ENCODE peak calls at places on chromosomes 1 and 21, in five cellular contexts. One of them, this sample, is unnamed.

GRCh38 chr1:156767879-156768608 is 709 bp downstream of the PRCC start:
- DNase-seq in GM23338: peak
- DNase-seq in heart right ventricle: peak
- DNase-seq in lung: peak
- DNase-seq in HFF-Myc: no peak
- DNase-seq in this sample: no peak

GRCh38 chr1:29317063-29317915 is 81.0 kb downstream of the PTPRU start:
- DNase-seq in GM23338: no peak
- DNase-seq in heart right ventricle: no peak
- DNase-seq in lung: no peak
- DNase-seq in HFF-Myc: no peak
- DNase-seq in this sample: no peak

GRCh38 chr21:39208624-39209333 is 25.5 kb upstream of the PSMG1 start:
- DNase-seq in GM23338: peak
- DNase-seq in heart right ventricle: no peak
- DNase-seq in lung: no peak
- DNase-seq in HFF-Myc: no peak
- DNase-seq in this sample: no peak

GRCh38 chr1:43954036-43954435 is 7.3 kb downstream of the IPO13 start:
- DNase-seq in GM23338: no peak
- DNase-seq in heart right ventricle: no peak
- DNase-seq in lung: no peak
- DNase-seq in HFF-Myc: no peak
- DNase-seq in this sample: no peak

GRCh38 chr1:59314776-59315528 is 18.1 kb downstream of the FGGY start:
- DNase-seq in GM23338: no peak
- DNase-seq in heart right ventricle: no peak
- DNase-seq in lung: no peak
- DNase-seq in HFF-Myc: no peak
- DNase-seq in this sample: no peak

GRCh38 chr1:227996187-227996950 is 10.4 kb upstream of the WNT3A start:
- DNase-seq in GM23338: no peak
- DNase-seq in heart right ventricle: no peak
- DNase-seq in lung: peak
- DNase-seq in HFF-Myc: no peak
- DNase-seq in this sample: no peak

GRCh38 chr1:47334765-47335435 is 1.3 kb downstream of the CMPK1 start:
- DNase-seq in GM23338: peak
- DNase-seq in heart right ventricle: no peak
- DNase-seq in lung: no peak
- DNase-seq in HFF-Myc: no peak
- DNase-seq in this sample: peak

GRCh38 chr1:9197186-9198099 is 37.1 kb upstream of the H6PD start:
- DNase-seq in GM23338: no peak
- DNase-seq in heart right ventricle: peak
- DNase-seq in lung: no peak
- DNase-seq in HFF-Myc: no peak
- DNase-seq in this sample: no peak

GRCh38 chr21:35511298-35512162 is 462.4 kb upstream of the RUNX1 start:
- DNase-seq in GM23338: no peak
- DNase-seq in heart right ventricle: no peak
- DNase-seq in lung: no peak
- DNase-seq in HFF-Myc: no peak
- DNase-seq in this sample: no peak

GRCh38 chr1:95408506-95409136 is 174.6 kb downstream of the RWDD3 start:
- DNase-seq in GM23338: peak
- DNase-seq in heart right ventricle: no peak
- DNase-seq in lung: no peak
- DNase-seq in HFF-Myc: no peak
- DNase-seq in this sample: no peak

GRCh38 chr1:156310962-156311361 is 11.9 kb upstream of the VHLL start:
- DNase-seq in GM23338: no peak
- DNase-seq in heart right ventricle: no peak
- DNase-seq in lung: no peak
- DNase-seq in HFF-Myc: no peak
- DNase-seq in this sample: no peak

GRCh38 chr21:33229776-33230517 is at the start of gene IFNAR2:
- DNase-seq in GM23338: peak
- DNase-seq in heart right ventricle: peak
- DNase-seq in lung: peak
- DNase-seq in HFF-Myc: no peak
- DNase-seq in this sample: no peak

GRCh38 chr1:22636927-22637326 is 499 bp downstream of the C1QA start:
- DNase-seq in GM23338: no peak
- DNase-seq in heart right ventricle: no peak
- DNase-seq in lung: no peak
- DNase-seq in HFF-Myc: no peak
- DNase-seq in this sample: no peak

GRCh38 chr21:46127239-46128105 is 27.9 kb downstream of the FTCD start:
- DNase-seq in GM23338: no peak
- DNase-seq in heart right ventricle: peak
- DNase-seq in lung: no peak
- DNase-seq in HFF-Myc: no peak
- DNase-seq in this sample: no peak

GRCh38 chr1:110643886-110644285 is 30.9 kb downstream of the KCNA3 start:
- DNase-seq in GM23338: no peak
- DNase-seq in heart right ventricle: no peak
- DNase-seq in lung: no peak
- DNase-seq in HFF-Myc: no peak
- DNase-seq in this sample: no peak

GRCh38 chr1:44073528-44073927 is 42.3 kb upstream of the SLC6A9 start:
- DNase-seq in GM23338: peak
- DNase-seq in heart right ventricle: no peak
- DNase-seq in lung: no peak
- DNase-seq in HFF-Myc: no peak
- DNase-seq in this sample: no peak

GRCh38 chr21:17925000-17925610 is 105.9 kb upstream of the C21orf91 start:
- DNase-seq in GM23338: peak
- DNase-seq in heart right ventricle: no peak
- DNase-seq in lung: peak
- DNase-seq in HFF-Myc: peak
- DNase-seq in this sample: no peak

GRCh38 chr1:223515416-223515815 is 122.2 kb downstream of the CCDC185 start:
- DNase-seq in GM23338: no peak
- DNase-seq in heart right ventricle: no peak
- DNase-seq in lung: no peak
- DNase-seq in HFF-Myc: no peak
- DNase-seq in this sample: no peak

GRCh38 chr1:176643536-176643935 is 180.6 kb downstream of the PAPPA2 start:
- DNase-seq in GM23338: no peak
- DNase-seq in heart right ventricle: no peak
- DNase-seq in lung: no peak
- DNase-seq in HFF-Myc: peak
- DNase-seq in this sample: no peak

GRCh38 chr1:69410893-69411292 is 156.8 kb upstream of the LRRC7 start:
- DNase-seq in GM23338: no peak
- DNase-seq in heart right ventricle: peak
- DNase-seq in lung: no peak
- DNase-seq in HFF-Myc: no peak
- DNase-seq in this sample: no peak

GRCh38 chr21:17044696-17045095 is 468.1 kb upstream of the CXADR start:
- DNase-seq in GM23338: no peak
- DNase-seq in heart right ventricle: no peak
- DNase-seq in lung: no peak
- DNase-seq in HFF-Myc: no peak
- DNase-seq in this sample: no peak

GRCh38 chr1:87129606-87130005 is 199.1 kb upstream of the LMO4 start:
- DNase-seq in GM23338: no peak
- DNase-seq in heart right ventricle: peak
- DNase-seq in lung: no peak
- DNase-seq in HFF-Myc: no peak
- DNase-seq in this sample: no peak

GRCh38 chr1:932776-933602 is 9.3 kb downstream of the SAMD11 start:
- DNase-seq in GM23338: no peak
- DNase-seq in heart right ventricle: no peak
- DNase-seq in lung: peak
- DNase-seq in HFF-Myc: no peak
- DNase-seq in this sample: no peak

GRCh38 chr21:43645414-43645891 is 13.8 kb downstream of the HSF2BP start:
- DNase-seq in GM23338: peak
- DNase-seq in heart right ventricle: no peak
- DNase-seq in lung: peak
- DNase-seq in HFF-Myc: peak
- DNase-seq in this sample: peak

GRCh38 chr1:58739851-58740466 is 40.1 kb upstream of the MYSM1 start:
- DNase-seq in GM23338: peak
- DNase-seq in heart right ventricle: no peak
- DNase-seq in lung: no peak
- DNase-seq in HFF-Myc: no peak
- DNase-seq in this sample: no peak

GRCh38 chr1:154154534-154155181 is at the start of gene NUP210L:
- DNase-seq in GM23338: peak
- DNase-seq in heart right ventricle: peak
- DNase-seq in lung: peak
- DNase-seq in HFF-Myc: no peak
- DNase-seq in this sample: no peak
- H3K4me3 ChIP-seq in GM23338: no peak
- H3K4me3 ChIP-seq in heart right ventricle: peak
- H3K4me3 ChIP-seq in lung: no peak
- H3K4me3 ChIP-seq in HFF-Myc: no peak
- H3K4me3 ChIP-seq in this sample: no peak

GRCh38 chr1:202154766-202155477 is 5.5 kb downstream of the PTPN7 start:
- DNase-seq in GM23338: peak
- DNase-seq in heart right ventricle: no peak
- DNase-seq in lung: peak
- DNase-seq in HFF-Myc: peak
- DNase-seq in this sample: peak
- TF ChIP-seq CTCF in GM23338: peak
- TF ChIP-seq CTCF in heart right ventricle: peak
- TF ChIP-seq CTCF in lung: peak
- TF ChIP-seq CTCF in HFF-Myc: peak
- TF ChIP-seq CTCF in this sample: peak

DNA sequence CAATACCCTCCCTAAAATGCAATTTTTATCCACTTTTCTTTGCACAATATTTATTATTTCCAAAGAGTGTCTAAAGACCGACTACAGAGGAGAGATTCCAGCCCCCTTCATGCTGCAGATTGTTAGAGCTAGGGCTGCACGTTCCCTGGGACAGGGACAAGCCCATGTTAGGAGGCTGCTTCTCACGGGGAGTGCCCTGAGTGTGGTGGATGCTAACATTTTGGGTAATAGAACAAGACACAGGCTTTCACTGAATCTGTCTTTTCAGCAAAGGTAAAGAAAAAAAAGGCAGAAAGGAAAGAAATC is 125.4 kb downstream of the RIPK4 start:
- DNase-seq in GM23338: no peak
- DNase-seq in heart right ventricle: no peak
- DNase-seq in lung: no peak
- DNase-seq in HFF-Myc: no peak
- DNase-seq in this sample: no peak
- H3K4me3 ChIP-seq in GM23338: no peak
- H3K4me3 ChIP-seq in heart right ventricle: no peak
- H3K4me3 ChIP-seq in lung: no peak
- H3K4me3 ChIP-seq in HFF-Myc: no peak
- H3K4me3 ChIP-seq in this sample: no peak

DNA sequence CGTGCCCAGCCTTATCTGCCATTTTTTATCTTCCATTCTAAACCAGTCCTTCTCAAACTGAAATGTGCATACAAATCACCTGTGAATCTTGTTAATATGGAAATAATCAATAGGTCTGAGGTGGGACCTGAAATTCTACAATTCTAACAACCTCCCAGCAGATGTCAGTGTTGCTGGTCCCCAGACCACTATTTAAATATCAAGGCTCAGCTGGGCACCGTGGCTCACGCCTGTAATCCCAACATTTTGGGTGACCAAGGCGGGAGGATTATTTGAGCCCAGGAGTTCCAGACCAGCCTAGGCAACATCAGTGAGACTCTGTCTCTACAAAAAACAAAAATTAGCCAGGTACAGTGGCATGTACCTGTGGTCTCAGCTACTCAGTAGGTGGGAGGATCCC is 4.1 kb downstream of the UQCRHL start:
- DNase-seq in GM23338: peak
- DNase-seq in heart right ventricle: no peak
- DNase-seq in lung: no peak
- DNase-seq in HFF-Myc: no peak
- DNase-seq in this sample: no peak
- TF ChIP-seq CTCF in GM23338: peak
- TF ChIP-seq CTCF in heart right ventricle: peak
- TF ChIP-seq CTCF in lung: no peak
- TF ChIP-seq CTCF in HFF-Myc: peak
- TF ChIP-seq CTCF in this sample: peak

DNA sequence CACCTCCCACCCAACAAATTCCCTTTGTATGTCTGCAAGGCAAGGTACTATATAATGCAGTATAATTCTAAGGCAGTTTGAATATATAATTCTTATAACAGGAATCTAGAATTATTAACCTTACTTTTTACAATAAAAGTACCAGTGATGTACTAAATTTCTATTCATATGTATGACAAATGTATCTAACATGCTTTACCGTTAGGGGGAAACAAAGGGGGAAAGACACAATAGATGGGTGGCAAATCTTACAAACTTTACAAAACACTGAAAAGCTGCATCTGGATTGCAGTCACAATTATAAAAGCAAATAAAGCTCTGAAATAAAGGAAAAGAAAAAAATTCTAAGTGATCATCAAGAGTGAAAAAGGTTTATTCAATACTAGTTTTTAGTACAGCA is 2.3 kb downstream of the PIK3R3 start:
- DNase-seq in GM23338: no peak
- DNase-seq in heart right ventricle: no peak
- DNase-seq in lung: no peak
- DNase-seq in HFF-Myc: no peak
- DNase-seq in this sample: no peak
- H3K4me3 ChIP-seq in GM23338: peak
- H3K4me3 ChIP-seq in heart right ventricle: peak
- H3K4me3 ChIP-seq in lung: no peak
- H3K4me3 ChIP-seq in HFF-Myc: peak
- H3K4me3 ChIP-seq in this sample: peak

GRCh38 chr1:35454616-35455015 is 102.6 kb downstream of the KIAA0319L start:
- DNase-seq in GM23338: no peak
- DNase-seq in heart right ventricle: no peak
- DNase-seq in lung: no peak
- DNase-seq in HFF-Myc: no peak
- DNase-seq in this sample: no peak
- TF ChIP-seq CTCF in GM23338: peak
- TF ChIP-seq CTCF in heart right ventricle: peak
- TF ChIP-seq CTCF in lung: no peak
- TF ChIP-seq CTCF in HFF-Myc: no peak
- TF ChIP-seq CTCF in this sample: no peak

GRCh38 chr1:19308509-19308907 is 3.4 kb downstream of the AKR7A2 start:
- DNase-seq in GM23338: no peak
- DNase-seq in heart right ventricle: no peak
- DNase-seq in lung: no peak
- DNase-seq in HFF-Myc: no peak
- DNase-seq in this sample: no peak

GRCh38 chr1:19310061-19310460 is 1.9 kb downstream of the AKR7A2 start:
- DNase-seq in GM23338: no peak
- DNase-seq in heart right ventricle: no peak
- DNase-seq in lung: no peak
- DNase-seq in HFF-Myc: no peak
- DNase-seq in this sample: no peak

GRCh38 chr1:19307804-19308508 is 4.0 kb downstream of the AKR7A2 start:
- DNase-seq in GM23338: no peak
- DNase-seq in heart right ventricle: no peak
- DNase-seq in lung: no peak
- DNase-seq in HFF-Myc: no peak
- DNase-seq in this sample: no peak

GRCh38 chr1:19310720-19311502 is 1.0 kb downstream of the AKR7A2 start:
- DNase-seq in GM23338: no peak
- DNase-seq in heart right ventricle: no peak
- DNase-seq in lung: no peak
- DNase-seq in HFF-Myc: no peak
- DNase-seq in this sample: no peak

GRCh38 chr1:19309123-19309813 is 2.7 kb downstream of the AKR7A2 start:
- DNase-seq in GM23338: no peak
- DNase-seq in heart right ventricle: no peak
- DNase-seq in lung: no peak
- DNase-seq in HFF-Myc: peak
- DNase-seq in this sample: peak
- H3K4me3 ChIP-seq in GM23338: no peak
- H3K4me3 ChIP-seq in heart right ventricle: no peak
- H3K4me3 ChIP-seq in lung: no peak
- H3K4me3 ChIP-seq in HFF-Myc: no peak
- H3K4me3 ChIP-seq in this sample: no peak